ENCODE peak calls at places on chromosomes 7 and 10, in nine cellular contexts. J is AG09309, Q is OCI-LY7, P is midbrain, R is H54, N is coronary artery, X is keratinocyte, I is GM18507, B is adipocyte. U is an unnamed sample.

GRCh38 chr7:24291271-24291670 is 7.3 kb downstream of the NPY start:
- DNase-seq in J (no peak), Q (no peak), P (no peak), R (no peak), N (no peak), X (no peak), I (no peak), B (no peak), U (no peak)

GRCh38 chr7:155236386-155236785 is 61.3 kb upstream of the INSIG1 start:
- DNase-seq in J (no peak), Q (no peak), P (no peak), R (no peak), N (no peak), X (no peak), I (no peak), B (no peak), U (no peak)

GRCh38 chr10:72487521-72487920 is 132.8 kb upstream of the DNAJB12 start:
- DNase-seq in J (no peak), Q (no peak), P (no peak), R (no peak), N (no peak), X (no peak), I (no peak), B (no peak), U (no peak)

GRCh38 chr7:70494225-70494877 is 637.6 kb upstream of the GALNT17 start:
- DNase-seq in J (no peak), Q (no peak), P (no peak), R (no peak), N (no peak), X (no peak), I (no peak), B (no peak), U (no peak)

GRCh38 chr10:96917628-96918027 is 85.5 kb downstream of the LCOR start:
- DNase-seq in J (no peak), Q (no peak), P (no peak), R (no peak), N (no peak), X (no peak), I (no peak), B (no peak), U (no peak)

GRCh38 chr7:51321961-51322515 is 5.4 kb upstream of the COBL start:
- DNase-seq in J (no peak), Q (no peak), P (no peak), R (no peak), N (no peak), X (no peak), I (no peak), B (no peak), U (no peak)

GRCh38 chr10:87750817-87751216 is 67.2 kb downstream of the ATAD1 start:
- DNase-seq in J (no peak), Q (no peak), P (no peak), R (no peak), N (no peak), X (no peak), I (no peak), B (no peak), U (no peak)

GRCh38 chr7:139598642-139599041 is 75.2 kb downstream of the CLEC2L start:
- DNase-seq in J (no peak), Q (no peak), P (peak), R (no peak), N (no peak), X (no peak), I (no peak), B (no peak), U (no peak)

GRCh38 chr10:75599875-75600648 is 168.6 kb downstream of the LRMDA start:
- DNase-seq in J (no peak), Q (no peak), P (no peak), R (no peak), N (no peak), X (no peak), I (no peak), B (no peak), U (no peak)

GRCh38 chr7:131649879-131650278 is 93.5 kb upstream of the PODXL start:
- DNase-seq in J (no peak), Q (no peak), P (no peak), R (no peak), N (no peak), X (no peak), I (no peak), B (no peak), U (no peak)

GRCh38 chr7:157389951-157390730 is 53.3 kb downstream of the DNAJB6 start:
- DNase-seq in J (no peak), Q (no peak), P (no peak), R (no peak), N (no peak), X (no peak), I (no peak), B (peak), U (no peak)

GRCh38 chr10:65306201-65306600 is 1619.6 kb upstream of the LRRTM3 start:
- DNase-seq in J (no peak), Q (no peak), P (no peak), R (no peak), N (no peak), X (no peak), I (no peak), B (no peak), U (no peak)

U was measured in occipital lobe.